ENCODE peak calls at places on chromosome 6, in four cellular contexts. A is stimulated activated CD8-positive, alpha-beta memory T cell treated with anti-CD3 and anti-CD28 coated beads, Interleukin-15, amount 100 ng/mL, for 24 hours; T is posterior vena cava; Z is A549. U is an unnamed sample.

GRCh38 chr6:154337423-154338005 is 19.1 kb downstream of the IPCEF1 start:
- DNase-seq in T (no peak), A (no peak), Z (no peak), U (no peak)

GRCh38 chr6:121592955-121593665 is 157.7 kb downstream of the GJA1 start:
- DNase-seq in T (no peak), A (no peak), Z (no peak), U (no peak)

GRCh38 chr6:38091626-38092025 is 272.1 kb downstream of the ZFAND3 start:
- DNase-seq in Z (no peak), A (no peak), T (no peak), U (no peak)

GRCh38 chr6:63573899-63574553 is 1.7 kb downstream of the LOC128125822 start:
- DNase-seq in A (no peak), T (no peak), Z (no peak), U (no peak)

GRCh38 chr6:33091957-33092356 is 16.2 kb downstream of the HLA-DPB1 start:
- DNase-seq in A (no peak), Z (no peak), T (peak), U (no peak)

GRCh38 chr6:46440133-46440532 is 51.1 kb downstream of the RCAN2 start:
- DNase-seq in Z (no peak), T (no peak), A (no peak), U (no peak)

GRCh38 chr6:43465978-43466377 is 10.6 kb upstream of the DLK2 start:
- DNase-seq in Z (no peak), T (no peak), A (no peak), U (no peak)

GRCh38 chr6:147063469-147064031 is 140.7 kb upstream of the STXBP5 start:
- DNase-seq in Z (no peak), T (no peak), A (no peak), U (no peak)

GRCh38 chr6:318265-318890 is 26.1 kb downstream of the DUSP22 start:
- DNase-seq in Z (no peak), T (peak), A (no peak), U (peak)

GRCh38 chr6:113560908-113561307 is 296.2 kb upstream of the MARCKS start:
- DNase-seq in A (no peak), T (no peak), Z (no peak), U (no peak)

GRCh38 chr6:27866370-27867050 is 45.7 kb downstream of the OR2B2 start:
- DNase-seq in Z (no peak), T (no peak), A (no peak), U (no peak)

GRCh38 chr6:8803181-8803760 is 367.9 kb upstream of the SLC35B3 start:
- DNase-seq in Z (no peak), A (no peak), T (no peak), U (no peak)

GRCh38 chr6:28543671-28544131 is 18.0 kb downstream of the GPX5 start:
- DNase-seq in Z (no peak), A (no peak), T (no peak), U (no peak)

U was measured in spleen.